ENCODE peak calls at places on chromosomes 2 and 18, in ten cellular contexts. J is CD8-positive, alpha-beta T cell; M is cardiac muscle cell; T is AG09309; B is upper lobe of right lung; O is colonic mucosa; Y is endothelial cell; X is OCI-LY7; L is RWPE1; Z is fibroblast of pulmonary artery. G is an unnamed sample.

GRCh38 chr2:238761802-238762373 is 86.0 kb upstream of the TWIST2 start:
- DNase-seq in J (no peak), Y (peak; percentile 24), M (peak; percentile 46), T (no peak), Z (peak; percentile 47), X (no peak), L (peak; percentile 26), O (no peak), B (no peak), G (peak; percentile 28)

GRCh38 chr2:43226558-43226954 is at the start of gene ZFP36L2:
- DNase-seq in M (peak; percentile 98), T (peak; percentile 73), O (peak; percentile 97), B (peak; percentile 99), J (peak; percentile 94), X (peak; percentile 97), Y (peak; percentile 91), Z (peak; percentile 96), L (peak; percentile 98), G (peak; percentile 97)

GRCh38 chr2:238030422-238031155 is 30.2 kb upstream of the SCLY start:
- DNase-seq in J (no peak), M (no peak), X (no peak), B (no peak), Y (no peak), O (no peak), T (no peak), Z (no peak), L (no peak), G (no peak)

GRCh38 chr18:23570912-23571504 is 15.3 kb downstream of the NPC1 start:
- DNase-seq in O (no peak), M (no peak), T (no peak), L (no peak), B (no peak), J (peak; percentile 25), Z (no peak), X (no peak), Y (no peak), G (no peak)

GRCh38 chr2:202760848-202761247 is 110.7 kb downstream of the ICA1L start:
- DNase-seq in T (no peak), J (no peak), L (no peak), X (no peak), B (no peak), Y (no peak), O (no peak), Z (no peak), M (no peak), G (no peak)

GRCh38 chr18:24053211-24053610 is 38.7 kb downstream of the TTC39C start:
- DNase-seq in Y (no peak), Z (no peak), X (no peak), L (no peak), J (no peak), M (no peak), B (no peak), O (no peak), T (no peak), G (no peak)

GRCh38 chr2:163341426-163341825 is 394.4 kb downstream of the FIGN start:
- DNase-seq in M (peak; percentile 42), B (no peak), O (no peak), X (peak; percentile 2), T (no peak), Z (peak; percentile 60), J (no peak), L (no peak), Y (no peak), G (peak; percentile 85)

GRCh38 chr2:85718885-85719487 is 24.8 kb downstream of the GNLY start:
- DNase-seq in X (no peak), J (no peak), T (no peak), O (no peak), Z (no peak), B (no peak), M (no peak), Y (no peak), L (no peak), G (no peak)

GRCh38 chr2:33215299-33215698 is 261.1 kb upstream of the RASGRP3 start:
- DNase-seq in J (no peak), O (no peak), B (no peak), Y (no peak), X (no peak), Z (peak; percentile 89), L (no peak), M (peak; percentile 86), T (peak; percentile 96), G (peak; percentile 96)

GRCh38 chr2:105875241-105875640 is 130.5 kb downstream of the NCK2 start:
- DNase-seq in M (no peak), Z (no peak), T (no peak), J (no peak), X (no peak), Y (no peak), O (no peak), B (no peak), L (no peak), G (no peak)

GRCh38 chr2:176164803-176165597 is 7.9 kb downstream of the HOXD3 start:
- DNase-seq in Z (no peak), J (no peak), B (peak; percentile 61), L (no peak), Y (no peak), T (no peak), O (no peak), X (no peak), M (no peak), G (no peak)

GRCh38 chr18:78512080-78512601 is 467.5 kb upstream of the SALL3 start:
- DNase-seq in J (no peak), O (no peak), Z (no peak), L (no peak), T (no peak), X (no peak), Y (no peak), M (no peak), B (no peak), G (no peak)

GRCh38 chr2:32135409-32135808 is 30.3 kb upstream of the SLC30A6 start:
- DNase-seq in O (peak; percentile 21), Y (no peak), M (peak; percentile 68), X (peak; percentile 50), J (no peak), L (peak; percentile 90), T (peak; percentile 42), B (peak; percentile 33), Z (peak; percentile 73), G (peak; percentile 82)

GRCh38 chr2:44061876-44062275 is 66.1 kb upstream of the LRPPRC start:
- DNase-seq in X (no peak), M (no peak), B (no peak), L (no peak), T (no peak), Z (no peak), J (no peak), O (no peak), Y (no peak), G (no peak)

GRCh38 chr18:50111398-50111797 is 83.5 kb downstream of the MYO5B start:
- DNase-seq in Y (no peak), T (no peak), X (no peak), L (no peak), O (no peak), M (no peak), Z (no peak), J (no peak), B (no peak), G (no peak)
- TF ChIP-seq CTCF in Y (no peak), T (no peak), X (peak; percentile 16), L (no peak), O (peak; percentile 32), M (no peak), Z (no peak), J (no peak), B (no peak), G (no peak)

DNA sequence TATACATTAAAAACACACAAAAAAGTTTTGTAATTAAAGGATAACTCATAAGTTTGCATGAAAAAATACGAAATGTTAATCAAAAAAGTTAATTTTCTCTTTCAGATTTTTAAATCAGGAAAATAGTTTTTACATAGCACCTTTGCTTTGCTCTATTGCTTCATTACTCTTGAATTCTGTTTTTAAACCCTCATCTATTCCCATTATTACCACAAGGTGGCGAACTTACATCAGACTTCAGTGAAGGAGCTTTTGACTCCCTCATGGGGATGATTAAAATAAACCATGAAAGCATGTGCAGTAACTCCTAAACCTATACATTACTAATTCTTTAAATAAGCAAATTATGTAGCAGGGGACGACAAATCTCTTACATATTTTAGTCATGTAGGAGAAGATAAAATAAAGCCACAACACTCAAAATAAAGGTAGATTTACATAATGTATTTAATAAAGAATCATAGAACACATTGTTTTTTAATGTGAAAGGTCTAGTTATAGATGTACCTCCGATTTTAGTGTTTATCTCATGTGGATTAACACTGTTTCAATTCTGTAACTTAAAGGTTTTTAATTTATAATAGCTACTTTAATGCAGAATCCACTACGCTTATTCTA is 105.2 kb downstream of the NETO1 start:
- DNase-seq in M (peak; percentile 69), L (peak; percentile 51), X (peak; percentile 30), Y (peak; percentile 17), J (no peak), Z (peak; percentile 76), T (peak; percentile 45), B (no peak), O (no peak), G (peak; percentile 81)
- TF ChIP-seq CTCF in M (peak; percentile 61), L (peak; percentile 86), X (peak; percentile 75), Y (peak; percentile 84), J (peak; percentile 64), Z (peak; percentile 71), T (peak; percentile 59), B (peak; percentile 81), O (peak; percentile 81), G (peak; percentile 64)

GRCh38 chr2:103459302-103459701 is 697.5 kb downstream of the TMEM182 start:
- DNase-seq in M (no peak), Z (no peak), X (no peak), T (no peak), Y (no peak), B (no peak), O (no peak), J (no peak), L (no peak), G (no peak)
- TF ChIP-seq CTCF in M (no peak), Z (no peak), X (no peak), T (no peak), Y (no peak), B (no peak), O (no peak), J (no peak), L (no peak), G (no peak)

GRCh38 chr18:3610818-3611217 is 160.8 kb downstream of the TGIF1 start:
- DNase-seq in O (no peak), T (no peak), Z (no peak), J (no peak), X (no peak), B (no peak), Y (no peak), M (peak; percentile 29), L (no peak), G (no peak)

GRCh38 chr18:3610188-3610708 is 160.3 kb downstream of the TGIF1 start:
- DNase-seq in O (no peak), T (no peak), B (no peak), M (no peak), J (no peak), L (no peak), Y (no peak), Z (no peak), X (no peak), G (no peak)

GRCh38 chr18:3615374-3615773 is 165.4 kb downstream of the TGIF1 start:
- DNase-seq in Z (no peak), T (no peak), Y (no peak), L (no peak), O (no peak), B (no peak), J (no peak), X (peak; percentile 18), M (no peak), G (no peak)

GRCh38 chr18:3611313-3612038 is 161.5 kb downstream of the TGIF1 start:
- DNase-seq in T (no peak), X (no peak), L (no peak), M (peak; percentile 29), J (no peak), Y (no peak), O (no peak), B (no peak), Z (no peak), G (no peak)

GRCh38 chr18:3612315-3612714 is 162.3 kb downstream of the TGIF1 start:
- DNase-seq in L (no peak), O (no peak), T (no peak), J (no peak), X (no peak), Z (no peak), M (no peak), B (no peak), Y (no peak), G (no peak)
- TF ChIP-seq CTCF in L (no peak), O (no peak), T (no peak), J (no peak), X (no peak), Z (no peak), M (no peak), B (no peak), Y (no peak), G (no peak)